ENCODE peak calls at places on chromosomes 12 and 14, in four cellular contexts. I, S, Q and W are unnamed samples.

GRCh38 chr14:60254176-60254575 is 5.2 kb downstream of the PPM1A start:
- DNase-seq in I (no peak), Q (no peak), S (no peak), W (no peak)

GRCh38 chr14:35825968-35826217 is 245 bp upstream of the BRMS1L start:
- DNase-seq in I (no peak), Q (no peak), S (no peak), W (no peak)

GRCh38 chr14:105891631-105892452 is 365.5 kb downstream of the TMEM121 start:
- DNase-seq in I (peak; percentile 61), Q (peak; percentile 24), S (peak; percentile 18), W (peak; percentile 58)

GRCh38 chr12:52903855-52904508 is 894 bp downstream of the KRT8 start:
- DNase-seq in I (no peak), Q (peak; percentile 80), S (peak; percentile 39), W (peak; percentile 86)

GRCh38 chr14:79328863-79329262 is 882.4 kb downstream of the DIO2 start:
- DNase-seq in I (no peak), S (no peak), Q (no peak), W (no peak)

GRCh38 chr12:110647669-110648068 is 33.7 kb downstream of the TCTN1 start:
- DNase-seq in Q (peak; percentile 83), I (no peak), S (no peak), W (no peak)

GRCh38 chr12:42213954-42214426 is 24.1 kb downstream of the YAF2 start:
- DNase-seq in I (no peak), Q (no peak), S (peak; percentile 71), W (no peak)

GRCh38 chr12:98419795-98420402 is 95.5 kb upstream of the TMPO start:
- DNase-seq in Q (no peak), I (no peak), S (no peak), W (peak; percentile 67)

GRCh38 chr12:4270016-4270669 is 3.4 kb upstream of the CCND2 start:
- DNase-seq in I (no peak), Q (peak; percentile 70), S (no peak), W (no peak)

GRCh38 chr12:80400591-80400991 is 43.4 kb upstream of the PTPRQ start:
- DNase-seq in S (no peak), I (no peak), Q (no peak), W (peak; percentile 45)

GRCh38 chr14:36655054-36655381 is 6.6 kb upstream of the PAX9 start:
- DNase-seq in S (no peak), Q (no peak), I (no peak), W (no peak)

GRCh38 chr12:19885092-19885813 is 446.0 kb downstream of the AEBP2 start:
- DNase-seq in S (no peak), I (no peak), Q (no peak), W (no peak)

GRCh38 chr12:108457006-108457733 is 57.9 kb upstream of the FICD start:
- DNase-seq in S (no peak), I (no peak), Q (no peak), W (no peak)

GRCh38 chr12:30437616-30438015 is 258.1 kb downstream of the IPO8 start:
- DNase-seq in S (no peak), I (no peak), Q (no peak), W (no peak)

GRCh38 chr14:42090122-42090521 is 483.4 kb downstream of the LRFN5 start:
- DNase-seq in I (no peak), Q (no peak), S (no peak), W (no peak)
- TF ChIP-seq CTCF in I (no peak), Q (no peak), S (no peak), W (no peak)

DNA sequence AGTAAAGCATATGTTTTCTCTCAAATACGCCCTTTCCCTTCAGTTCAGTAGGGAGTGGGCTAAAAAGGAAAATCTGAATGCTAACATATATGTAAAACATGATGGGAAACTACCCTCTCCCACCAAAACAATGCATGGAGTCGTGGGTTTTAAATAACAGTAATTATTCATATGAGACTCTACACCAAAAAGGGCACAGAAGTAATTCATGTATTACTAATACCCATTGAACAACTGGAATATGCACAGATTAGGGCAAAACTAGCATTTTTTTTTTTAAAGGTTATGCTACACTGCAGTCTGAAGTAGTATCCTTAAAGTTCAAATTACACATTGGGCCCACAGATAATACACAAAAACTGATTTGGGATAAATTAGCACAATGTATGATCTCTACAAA is 8.1 kb upstream of the ARID2 start:
- DNase-seq in Q (no peak), S (no peak), I (no peak), W (no peak)
- H3K4me1 ChIP-seq in Q (peaks cover 27% of the 10 kb centered on the region), S (peaks cover 6% of the 10 kb centered on the region), I (peaks cover 62% of the 10 kb centered on the region), W (no peaks in the 10 kb centered on the region)

DNA sequence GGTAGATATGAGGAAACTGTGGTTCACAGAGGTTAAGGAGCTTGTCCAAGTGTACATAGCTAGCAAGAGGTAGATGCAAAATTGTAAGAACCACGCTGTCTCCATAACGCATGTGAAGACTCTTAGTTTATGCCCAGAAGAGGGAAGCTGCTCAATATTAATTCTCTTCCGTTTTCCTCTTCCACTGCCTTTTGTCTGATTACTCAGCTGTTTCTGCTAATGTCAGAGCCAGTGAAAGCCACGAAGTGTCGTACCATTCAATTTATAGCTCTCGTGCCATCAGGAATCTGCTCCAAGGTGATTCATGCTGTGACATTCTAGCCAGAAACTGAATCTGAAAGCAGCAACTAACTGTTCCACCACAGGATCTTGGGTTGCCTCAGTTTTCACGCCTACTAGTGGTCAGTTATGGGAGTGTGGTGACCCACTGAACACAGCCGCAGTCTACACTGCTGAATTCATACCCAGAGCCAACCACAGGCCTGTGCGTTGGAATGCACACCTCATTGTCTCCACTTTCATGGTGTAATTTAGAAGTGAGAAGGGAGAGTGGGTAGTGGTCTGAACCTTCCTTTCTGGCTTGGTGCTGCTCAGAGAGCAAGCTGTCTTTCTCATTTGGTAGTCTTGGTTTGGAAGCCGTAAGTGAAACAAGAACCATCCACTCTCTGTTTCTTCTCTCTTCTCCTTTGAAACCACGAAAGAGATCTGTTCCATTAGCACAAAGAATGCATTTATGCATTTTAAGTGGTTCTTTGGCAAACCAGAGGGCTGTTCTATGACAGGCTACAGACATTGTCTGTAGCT is 74.2 kb upstream of the NAP1L1 start:
- DNase-seq in Q (peak; percentile 82), S (no peak), I (peak; percentile 62), W (no peak)
- H3K4me3 ChIP-seq in Q (peak overlapping the region; percentile 10), S (no peak overlapping the region), I (no peak overlapping the region), W (peak overlapping the region; percentile 31)

DNA sequence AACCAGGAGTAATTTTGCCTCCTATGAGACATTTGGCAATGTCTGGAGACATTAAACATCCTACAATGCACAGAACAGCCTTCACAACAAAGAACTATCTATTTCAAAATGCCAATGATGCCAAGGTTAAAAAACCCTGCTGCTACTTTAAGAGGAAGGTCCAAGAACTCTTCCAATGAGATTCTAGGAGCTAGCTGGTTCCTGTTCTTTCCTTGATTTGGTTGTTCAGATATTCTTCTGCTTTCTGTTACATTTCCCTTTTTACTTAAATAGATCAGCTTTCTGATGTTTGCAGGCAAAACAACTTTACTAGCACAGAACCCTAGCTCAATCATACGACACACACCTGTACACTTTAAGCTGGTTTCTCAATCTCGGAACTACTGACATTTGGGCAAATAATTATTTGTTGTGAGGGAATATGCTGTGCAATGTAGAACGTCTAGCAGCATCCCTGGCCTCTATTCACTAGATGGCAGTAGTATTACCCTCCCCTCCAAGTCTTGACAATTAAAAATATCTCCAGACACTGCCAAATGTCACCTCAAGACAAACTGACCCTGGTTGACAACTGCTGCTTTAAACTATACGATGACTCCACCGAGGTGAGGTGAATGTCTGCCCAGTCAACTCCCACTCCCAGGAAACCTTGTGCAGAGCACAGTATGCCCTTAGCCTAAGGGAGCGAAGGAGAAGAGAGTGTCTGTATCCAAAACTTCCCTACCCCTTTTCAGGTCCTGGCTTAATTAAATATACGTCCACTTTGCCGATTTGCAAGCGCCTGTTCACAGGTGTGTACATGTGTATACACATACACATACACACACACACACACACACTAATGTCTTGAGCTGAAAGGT is 4.4 kb downstream of the BLTP3B start:
- DNase-seq in Q (no peak), S (no peak), I (no peak), W (no peak)
- TF ChIP-seq CTCF in Q (no peak), S (peak; percentile 42), I (no peak), W (peak; percentile 9)

GRCh38 chr14:22515961-22516360 is 73.1 kb downstream of the DAD1 start:
- DNase-seq in Q (no peak), S (no peak), I (no peak), W (no peak)

GRCh38 chr14:22509751-22510300 is 79.2 kb downstream of the DAD1 start:
- DNase-seq in I (no peak), S (no peak), Q (no peak), W (no peak)

GRCh38 chr14:22510527-22511110 is 78.4 kb downstream of the DAD1 start:
- DNase-seq in I (no peak), S (no peak), Q (no peak), W (no peak)

GRCh38 chr14:22512106-22512814 is 76.8 kb downstream of the DAD1 start:
- DNase-seq in I (no peak), S (no peak), Q (no peak), W (no peak)

DNA sequence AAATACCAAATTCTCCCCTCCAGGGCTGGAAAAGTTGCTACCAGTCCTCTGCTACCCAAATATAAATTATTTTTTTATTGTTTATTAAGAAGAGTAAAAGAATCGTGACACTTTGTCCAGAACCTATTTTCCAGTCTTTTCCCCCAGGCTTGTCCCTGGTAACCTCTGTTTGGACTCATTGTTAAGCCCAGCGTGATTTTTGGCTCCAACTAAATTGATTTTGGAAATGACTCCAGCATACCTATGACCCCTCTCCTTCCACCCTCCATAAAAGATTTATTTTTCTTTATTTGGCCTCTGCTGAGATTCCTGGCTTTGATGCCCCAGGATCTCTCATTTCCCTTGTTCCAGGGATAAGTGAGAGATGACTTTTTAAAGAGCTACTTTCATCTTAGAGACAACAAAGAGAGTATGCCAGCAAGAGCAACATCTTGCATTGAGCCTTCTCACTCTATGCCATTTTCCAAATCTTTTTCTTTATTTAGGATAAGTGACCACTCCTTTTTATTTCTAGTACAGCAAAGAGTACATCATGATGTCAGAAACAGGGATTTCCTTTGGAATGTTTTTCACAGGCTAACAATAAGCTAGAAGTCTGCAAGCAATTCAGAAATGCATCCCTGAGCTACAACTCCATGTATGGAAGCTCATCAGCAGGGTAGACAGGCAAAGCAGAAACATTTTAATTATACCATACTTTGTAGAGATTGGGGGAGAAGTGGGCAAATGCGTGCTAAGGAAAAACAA is 75.8 kb downstream of the DAD1 start:
- DNase-seq in Q (no peak), S (no peak), I (no peak), W (no peak)
- H3K4me1 ChIP-seq in Q (peaks cover 21% of the 10 kb centered on the region), S (peaks cover 13% of the 10 kb centered on the region), I (peaks cover 84% of the 10 kb centered on the region), W (peaks cover 24% of the 10 kb centered on the region)

GRCh38 chr12:77645966-77646598 is 184.6 kb upstream of the NAV3 start:
- DNase-seq in I (no peak), Q (no peak), S (no peak), W (no peak)

GRCh38 chr12:77648716-77649115 is 182.0 kb upstream of the NAV3 start:
- DNase-seq in Q (no peak), I (no peak), S (no peak), W (no peak)

GRCh38 chr12:77640356-77640755 is 190.3 kb upstream of the NAV3 start:
- DNase-seq in Q (no peak), I (no peak), S (no peak), W (no peak)

GRCh38 chr12:77642246-77642645 is 188.4 kb upstream of the NAV3 start:
- DNase-seq in S (no peak), I (no peak), Q (no peak), W (no peak)

GRCh38 chr12:77644915-77645605 is 185.6 kb upstream of the NAV3 start:
- DNase-seq in S (no peak), Q (no peak), I (no peak), W (no peak)
- H3K4me3 ChIP-seq in S (no peak overlapping the region), Q (no peak overlapping the region), I (no peak overlapping the region), W (no peak overlapping the region)

GRCh38 chr12:96861656-96862055 is 45.4 kb upstream of the NEDD1 start:
- DNase-seq in I (no peak), S (no peak), Q (no peak), W (no peak)
- TF ChIP-seq CTCF in I (no peak), S (no peak), Q (no peak), W (no peak)

GRCh38 chr14:69536976-69537375 is 37.7 kb downstream of the CCDC177 start:
- DNase-seq in S (no peak), Q (no peak), I (no peak), W (no peak)
- H3K4me1 ChIP-seq in S (no peaks in the 10 kb centered on the region), Q (no peaks in the 10 kb centered on the region), I (no peaks in the 10 kb centered on the region), W (peaks cover 2% of the 10 kb centered on the region)

GRCh38 chr12:96208346-96208745 is 14.2 kb downstream of the ELK3 start:
- DNase-seq in S (no peak), Q (no peak), I (no peak), W (no peak)
- H3K4me3 ChIP-seq in S (no peak overlapping the region), Q (no peak overlapping the region), I (no peak overlapping the region), W (no peak overlapping the region)